ENCODE peak calls at places on chromosomes 5 and 9, in four cellular contexts. Y, S, F and X are unnamed samples.

GRCh38 chr9:93264338-93265125 is 80.6 kb downstream of the WNK2 start:
- DNase-seq in F (no peak), Y (no peak), S (no peak), X (no peak)

GRCh38 chr9:107481035-107481434 is 8.5 kb downstream of the KLF4 start:
- DNase-seq in Y (no peak), S (no peak), F (no peak), X (no peak)

GRCh38 chr5:60086583-60086982 is 193.1 kb upstream of the PDE4D start:
- DNase-seq in F (no peak), S (no peak), Y (no peak), X (no peak)

GRCh38 chr5:76513486-76513885 is 109.7 kb downstream of the F2RL2 start:
- DNase-seq in S (no peak), Y (no peak), F (no peak), X (no peak)

GRCh38 chr9:12784461-12785250 is 9.8 kb downstream of the LURAP1L start:
- DNase-seq in F (peak; percentile 47), S (peak; percentile 90), Y (peak; percentile 70), X (no peak)

GRCh38 chr9:98502976-98503325 is 205.8 kb downstream of the GABBR2 start:
- DNase-seq in S (no peak), Y (peak; percentile 63), F (peak; percentile 10), X (peak; percentile 52)

GRCh38 chr9:131530930-131531832 is at the start of gene UCK1:
- DNase-seq in F (peak; percentile 47), S (peak; percentile 72), Y (peak; percentile 86), X (peak; percentile 88)

GRCh38 chr5:8660133-8660893 is 791.4 kb downstream of the MTRR start:
- DNase-seq in F (no peak), S (no peak), Y (no peak), X (no peak)

GRCh38 chr9:108869092-108869725 is 7.1 kb downstream of the ACTL7A start:
- DNase-seq in Y (no peak), S (peak; percentile 50), F (no peak), X (no peak)

GRCh38 chr9:127027694-127028093 is 94.7 kb downstream of the ANGPTL2 start:
- DNase-seq in F (no peak), S (no peak), Y (no peak), X (no peak)

GRCh38 chr5:178206166-178207101 is 2.1 kb downstream of the HNRNPAB start:
- DNase-seq in F (no peak), Y (no peak), S (peak; percentile 38), X (no peak)

GRCh38 chr9:76342201-76342600 is 52.0 kb downstream of the RFK start:
- DNase-seq in S (no peak), Y (no peak), F (no peak), X (no peak)

GRCh38 chr9:69443178-69443577 is 118.2 kb downstream of the ENTREP1 start:
- DNase-seq in Y (no peak), S (no peak), F (no peak), X (no peak)

GRCh38 chr9:95107001-95107749 is 210.3 kb downstream of the FANCC start:
- DNase-seq in F (no peak), Y (peak; percentile 26), S (peak; percentile 71), X (peak; percentile 21)

GRCh38 chr9:107749787-107750444 is 260.3 kb upstream of the KLF4 start:
- DNase-seq in S (peak; percentile 92), Y (peak; percentile 86), F (peak; percentile 93), X (peak; percentile 92)

GRCh38 chr9:32427111-32427873 is 42.8 kb downstream of the ACO1 start:
- DNase-seq in Y (no peak), S (no peak), F (no peak), X (no peak)

GRCh38 chr5:169591636-169592035 is 8.1 kb downstream of the SPDL1 start:
- DNase-seq in F (no peak), S (no peak), Y (no peak), X (no peak)

GRCh38 chr5:111596705-111597104 is 84.4 kb upstream of the STARD4 start:
- DNase-seq in Y (no peak), F (no peak), S (no peak), X (peak; percentile 17)

GRCh38 chr9:78149738-78150291 is 86.1 kb upstream of the CEP78 start:
- DNase-seq in F (no peak), S (no peak), Y (no peak), X (no peak)

GRCh38 chr9:133137451-133138231 is 16.6 kb upstream of the RALGDS start:
- DNase-seq in Y (peak; percentile 85), F (no peak), S (no peak), X (peak; percentile 81)

GRCh38 chr9:13358128-13358527 is 78.6 kb upstream of the MPDZ start:
- DNase-seq in S (peak; percentile 15), Y (no peak), F (no peak), X (no peak)

GRCh38 chr5:110663525-110663924 is 62.9 kb downstream of the TMEM232 start:
- DNase-seq in S (no peak), Y (no peak), F (no peak), X (no peak)

GRCh38 chr5:79707535-79707934 is 17.9 kb downstream of the CMYA5 start:
- DNase-seq in Y (no peak), S (no peak), F (no peak), X (no peak)

GRCh38 chr9:107465467-107466451 is 23.8 kb downstream of the KLF4 start:
- DNase-seq in Y (peak; percentile 83), S (peak; percentile 37), F (no peak), X (peak; percentile 87)

GRCh38 chr5:111224561-111224989 is 391 bp downstream of the CAMK4 start:
- DNase-seq in Y (no peak), F (no peak), S (no peak), X (no peak)

GRCh38 chr9:16010221-16010620 is 457.4 kb downstream of the CCDC171 start:
- DNase-seq in S (no peak), F (no peak), Y (no peak), X (no peak)

GRCh38 chr5:135993248-135993893 is 35.4 kb upstream of the TGFBI start:
- DNase-seq in S (no peak), F (no peak), Y (no peak), X (no peak)

GRCh38 chr9:130713286-130713975 is 19.9 kb downstream of the EXOSC2 start:
- DNase-seq in F (no peak), S (no peak), Y (no peak), X (no peak)